ENCODE peak calls at places on chromosome 21, in four cellular contexts. T is heart left ventricle, C is IMR-90, Z is HFFc6. A is an unnamed sample.

GRCh38 chr21:44555200-44555875 is 3.3 kb downstream of the KRTAP10-3 start:
- DNase-seq in T (no peak), C (no peak), Z (no peak), A (no peak)

GRCh38 chr21:39610705-39611104 is 2.0 kb upstream of the B3GALT5 start:
- DNase-seq in T (no peak), C (no peak), Z (no peak), A (no peak)

GRCh38 chr21:35048706-35049617 is at the start of gene RUNX1:
- DNase-seq in T (peak; percentile 44), C (peak; percentile 56), Z (peak; percentile 87), A (peak; percentile 67)

GRCh38 chr21:42741056-42741455 is 87.6 kb downstream of the PDE9A start:
- DNase-seq in T (no peak), C (no peak), Z (no peak), A (no peak)

GRCh38 chr21:45162809-45163208 is 88.4 kb downstream of the ADARB1 start:
- DNase-seq in T (no peak), C (no peak), Z (no peak), A (no peak)

GRCh38 chr21:15692711-15693110 is 37.1 kb upstream of the USP25 start:
- DNase-seq in T (no peak), C (peak; percentile 72), Z (no peak), A (no peak)

GRCh38 chr21:41641821-41642368 is 125.0 kb downstream of the RIPK4 start:
- DNase-seq in T (peak; percentile 55), C (peak; percentile 94), Z (peak; percentile 96), A (peak; percentile 89)

GRCh38 chr21:14401217-14401616 is 18.3 kb upstream of the HSPA13 start:
- DNase-seq in T (no peak), C (no peak), Z (no peak), A (no peak)

GRCh38 chr21:45590726-45591618 is 48.7 kb upstream of the SLC19A1 start:
- DNase-seq in T (no peak), C (no peak), Z (no peak), A (no peak)

GRCh38 chr21:34073032-34073748 is at the start of the genes MRPS6 and SLC5A3:
- DNase-seq in T (peak; percentile 86), C (peak; percentile 81), Z (peak; percentile 81), A (peak; percentile 59)

GRCh38 chr21:37877888-37878684 is 38.2 kb downstream of the KCNJ6 start:
- DNase-seq in T (no peak), C (no peak), Z (no peak), A (no peak)

GRCh38 chr21:33266784-33267135 is 593 bp downstream of the IL10RB start:
- DNase-seq in T (no peak), C (no peak), Z (no peak), A (no peak)

GRCh38 chr21:42316891-42317290 is 1.7 kb upstream of the TFF3 start:
- DNase-seq in T (no peak), C (no peak), Z (no peak), A (no peak)

GRCh38 chr21:43294194-43294902 is 125.5 kb downstream of the CRYAA start:
- DNase-seq in T (no peak), C (no peak), Z (no peak), A (no peak)

GRCh38 chr21:28547795-28548194 is 444.9 kb downstream of the LTN1 start:
- DNase-seq in T (no peak), C (no peak), Z (no peak), A (no peak)

GRCh38 chr21:16315223-16315622 is 585.4 kb downstream of the USP25 start:
- DNase-seq in T (no peak), C (no peak), Z (no peak), A (no peak)

GRCh38 chr21:39093526-39093925 is 89.7 kb downstream of the PSMG1 start:
- DNase-seq in T (no peak), C (no peak), Z (no peak), A (no peak)

GRCh38 chr21:42010507-42011493 is 640 bp upstream of the ZBTB21 start:
- DNase-seq in T (peak; percentile 26), C (no peak), Z (no peak), A (no peak)

GRCh38 chr21:15781986-15782385 is 52.2 kb downstream of the USP25 start:
- DNase-seq in T (no peak), C (no peak), Z (no peak), A (no peak)

A was measured in brain microvascular endothelial cell.